ENCODE peak calls at places on chromosomes 1 and 21, in four cellular contexts. G is CD8-positive, alpha-beta memory T cell; H is tibial artery; W is heart right ventricle. K is an unnamed sample. For H3K9me3, the result is how much of the 10 kb centered on the place peaks cover.

GRCh38 chr1:27284425-27285287 is 37.3 kb upstream of the TMEM222 start:
- DNase-seq in G (peak), H (peak), W (peak), K (peak)

GRCh38 chr21:38503588-38503987 is 5.3 kb upstream of the ERG start:
- DNase-seq in G (no peak), H (peak), W (peak), K (no peak)

GRCh38 chr1:168688679-168689657 is 40.0 kb downstream of the DPT start:
- DNase-seq in G (no peak), H (no peak), W (no peak), K (no peak)

GRCh38 chr1:19110266-19110927 is 99.7 kb downstream of the UBR4 start:
- DNase-seq in G (no peak), H (no peak), W (no peak), K (no peak)

GRCh38 chr1:246428542-246429308 is 78.4 kb downstream of the SMYD3 start:
- DNase-seq in G (no peak), H (no peak), W (no peak), K (no peak)

GRCh38 chr1:17488977-17489739 is 49.7 kb upstream of the RCC2 start:
- DNase-seq in G (no peak), H (no peak), W (no peak), K (no peak)

GRCh38 chr1:65979145-65979544 is 186.4 kb downstream of the PDE4B start:
- DNase-seq in G (no peak), H (no peak), W (no peak), K (no peak)

GRCh38 chr21:42056996-42057689 is 14.0 kb upstream of the UMODL1 start:
- DNase-seq in G (no peak), H (peak), W (no peak), K (no peak)

GRCh38 chr1:210633140-210633539 is 304.4 kb downstream of the HHAT start:
- DNase-seq in G (no peak), H (no peak), W (no peak), K (no peak)

GRCh38 chr1:221478050-221478949 is 263.6 kb downstream of the DUSP10 start:
- DNase-seq in G (peak), H (no peak), W (peak), K (peak)

GRCh38 chr1:112431038-112431437 is 35.0 kb downstream of the CTTNBP2NL start:
- DNase-seq in G (no peak), H (no peak), W (no peak), K (no peak)

GRCh38 chr1:8382051-8382505 is 64.2 kb downstream of the SLC45A1 start:
- DNase-seq in G (no peak), H (peak), W (no peak), K (no peak)

GRCh38 chr1:16925635-16926490 is 4.1 kb downstream of the CROCC start:
- DNase-seq in G (no peak), H (no peak), W (no peak), K (no peak)

GRCh38 chr1:1039145-1039910 is 19.4 kb downstream of the AGRN start:
- DNase-seq in G (no peak), H (no peak), W (no peak), K (no peak)

GRCh38 chr1:181438013-181438412 is 45.3 kb upstream of the CACNA1E start:
- DNase-seq in G (no peak), H (no peak), W (no peak), K (no peak)

GRCh38 chr1:118988186-118989005 is at the start of gene TBX15:
- DNase-seq in G (no peak), H (peak), W (no peak), K (no peak)

GRCh38 chr1:118987431-118988185 is 535 bp downstream of the TBX15 start:
- DNase-seq in G (no peak), H (peak), W (no peak), K (peak)

GRCh38 chr1:118990513-118991131 is 2.5 kb upstream of the TBX15 start:
- DNase-seq in G (no peak), H (peak), W (no peak), K (no peak)

GRCh38 chr1:118989878-118990378 is 1.8 kb upstream of the TBX15 start:
- DNase-seq in G (no peak), H (peak), W (no peak), K (no peak)

DNA sequence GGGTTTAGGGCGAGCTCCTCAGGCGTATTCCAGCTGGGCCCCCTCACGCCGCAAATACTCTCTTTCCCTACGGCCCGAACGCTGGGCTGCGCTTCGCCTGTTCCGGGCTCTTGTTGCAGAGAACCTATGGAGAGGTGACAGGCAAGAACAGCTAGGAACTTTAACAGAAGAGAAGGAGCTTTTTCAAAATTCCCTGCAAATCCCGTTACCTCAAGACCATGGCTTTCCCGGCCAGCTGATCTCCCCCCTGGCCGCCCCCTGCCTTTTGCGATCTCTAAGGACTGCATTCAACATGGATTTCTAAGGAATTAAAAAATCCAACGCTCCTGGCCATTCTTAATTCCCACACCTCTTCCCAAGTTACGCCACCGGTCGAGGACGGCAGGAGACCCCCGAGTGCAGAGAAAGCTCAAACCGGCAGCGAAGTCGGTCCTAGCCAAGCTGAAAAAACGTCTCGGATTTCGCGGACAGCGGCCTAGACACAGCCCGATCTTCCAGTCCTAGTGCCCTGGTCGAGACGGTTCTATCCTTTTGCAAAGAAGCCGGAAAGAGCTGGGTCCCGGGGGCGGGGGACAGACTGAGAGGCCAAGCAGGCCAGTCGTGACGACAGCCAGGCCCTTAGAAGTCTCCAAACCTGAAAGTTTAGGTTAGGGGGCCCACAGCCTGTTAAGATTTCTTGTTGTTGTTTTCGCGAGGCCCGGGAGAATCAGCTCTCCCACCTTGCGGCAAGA is 1.0 kb upstream of the TBX15 start:
- DNase-seq in G (no peak), H (peak), W (no peak), K (no peak)
- H3K9me3 ChIP-seq in G (under half), H (under half), W (under half), K (under half)

DNA sequence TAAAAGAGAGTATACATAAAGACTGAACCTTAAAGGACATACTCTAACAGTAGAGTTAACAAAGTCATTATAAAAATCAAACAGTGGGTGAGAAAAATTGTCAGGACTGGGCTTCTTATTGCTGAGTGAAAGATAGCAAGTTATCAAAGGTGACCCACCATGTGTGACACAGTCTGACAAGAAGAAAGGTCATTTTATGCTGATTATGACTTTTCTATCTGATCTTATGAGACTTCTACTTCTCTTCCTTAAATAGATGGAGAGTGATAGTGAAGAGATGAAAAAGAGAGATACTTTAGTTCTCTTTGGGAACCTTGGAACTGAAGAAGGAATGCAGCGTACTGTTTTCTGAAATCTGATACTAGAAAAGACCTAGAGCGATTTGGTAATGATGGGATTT is 2157.1 kb downstream of the NCAM2 start:
- DNase-seq in G (no peak), H (no peak), W (no peak), K (no peak)
- H3K9me3 ChIP-seq in G (under half), H (under half), W (under half), K (under half)

GRCh38 chr1:71377886-71378285 is 297.1 kb upstream of the ZRANB2 start:
- DNase-seq in G (no peak), H (no peak), W (no peak), K (no peak)
- H3K9me3 ChIP-seq in G (under half), H (under half), W (under half), K (under half)

GRCh38 chr1:4697801-4698200 is 43.4 kb downstream of the AJAP1 start:
- DNase-seq in G (no peak), H (no peak), W (no peak), K (no peak)
- H3K9me3 ChIP-seq in G (under half), H (under half), W (under half), K (under half)

DNA sequence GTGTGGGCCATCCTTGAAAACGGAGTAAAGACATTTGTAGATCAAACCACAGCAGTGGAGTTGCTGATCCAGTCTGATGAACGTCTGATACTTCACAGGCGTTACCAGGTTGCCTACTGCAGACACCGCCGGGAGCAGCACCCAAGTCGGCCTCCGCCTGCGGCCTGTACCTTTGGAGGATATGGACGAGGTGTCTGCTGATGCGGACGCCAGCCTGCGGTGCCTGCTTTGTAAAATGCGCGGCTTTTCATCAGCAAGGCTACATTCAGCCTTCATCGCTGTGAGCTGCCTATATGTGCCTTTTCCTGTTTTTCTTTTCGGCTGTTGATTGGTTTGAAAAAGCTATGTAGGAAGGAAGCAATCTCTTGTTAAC is 16.0 kb downstream of the SLX9 start:
- DNase-seq in G (no peak), H (no peak), W (no peak), K (no peak)
- H3K9me3 ChIP-seq in G (under half), H (under half), W (under half), K (under half)

DNA sequence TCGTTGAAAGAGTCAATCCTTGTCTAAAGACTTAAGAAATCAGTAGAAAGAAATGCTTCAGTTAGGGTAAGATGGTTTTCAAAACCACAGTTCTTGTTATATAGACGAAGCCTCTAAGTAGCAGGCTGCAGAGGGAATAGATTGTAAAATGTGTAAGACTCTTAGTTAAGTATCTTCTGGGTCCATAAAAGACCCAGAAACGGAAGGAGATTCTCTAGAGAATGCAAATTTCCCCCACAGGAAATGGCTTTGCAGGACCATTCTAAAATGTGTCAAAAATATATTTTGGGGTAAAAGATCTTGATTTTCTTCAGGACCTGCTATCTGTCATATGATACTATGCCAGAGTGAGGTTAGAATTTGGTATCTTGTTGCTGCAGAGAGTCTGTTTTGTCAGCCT is 13.4 kb downstream of the OR2T1 start:
- DNase-seq in G (no peak), H (no peak), W (no peak), K (no peak)
- H3K9me3 ChIP-seq in G (under half), H (under half), W (under half), K (under half)

GRCh38 chr21:10641107-10641506 is 119.7 kb downstream of the TPTE start:
- DNase-seq in G (no peak), H (no peak), W (no peak), K (no peak)
- H3K9me3 ChIP-seq in G (under half), H (under half), W (under half), K (under half)

K was measured in WERI-Rb-1.